ENCODE peak calls at places on chromosomes 2 and 18, in four cellular contexts. V, E, J and A are unnamed samples.
A peak's percentile ranks its signal among the peaks of the same experiment; 100 is the strongest.

GRCh38 chr2:60954139-60954538 is 63.4 kb upstream of the PEX13 start:
- DNase-seq in V (no peak), E (no peak), J (no peak), A (peak; percentile 25)

GRCh38 chr2:84807063-84807485 is 73.8 kb downstream of the TRABD2A start:
- DNase-seq in V (peak; percentile 96), E (peak; percentile 74), J (no peak), A (no peak)

GRCh38 chr2:29165362-29166236 is 50.4 kb downstream of the CLIP4 start:
- DNase-seq in V (peak; percentile 66), E (peak; percentile 50), J (no peak), A (no peak)

GRCh38 chr2:44918095-44918775 is 23.3 kb upstream of the SIX3 start:
- DNase-seq in V (no peak), E (peak; percentile 46), J (no peak), A (no peak)

GRCh38 chr2:239290618-239291504 is 110.0 kb downstream of the HDAC4 start:
- DNase-seq in V (no peak), E (peak; percentile 62), J (peak; percentile 90), A (no peak)

GRCh38 chr2:120858764-120859525 is 123.3 kb downstream of the GLI2 start:
- DNase-seq in V (no peak), E (no peak), J (peak; percentile 63), A (no peak)

GRCh38 chr18:8450013-8450412 is 159.2 kb upstream of the RAB12 start:
- DNase-seq in V (peak; percentile 19), E (no peak), J (peak; percentile 2), A (no peak)

GRCh38 chr2:214075446-214075845 is 335.4 kb upstream of the VWC2L start:
- DNase-seq in V (no peak), E (no peak), J (no peak), A (no peak)

GRCh38 chr18:32372381-32373061 is 98.2 kb downstream of the GAREM1 start:
- DNase-seq in V (no peak), E (peak; percentile 95), J (no peak), A (no peak)

GRCh38 chr2:88265352-88265960 is 95.3 kb downstream of the THNSL2 start:
- DNase-seq in V (peak; percentile 24), E (no peak), J (no peak), A (peak; percentile 59)

GRCh38 chr2:31319391-31320175 is 85.6 kb downstream of the EHD3 start:
- DNase-seq in V (peak; percentile 29), E (no peak), J (no peak), A (no peak)

GRCh38 chr2:201880620-201881381 is 74.5 kb downstream of the CDK15 start:
- DNase-seq in V (no peak), E (no peak), J (peak; percentile 74), A (no peak)

GRCh38 chr2:69073928-69074575 is 61.1 kb downstream of the ANTXR1 start:
- DNase-seq in V (peak; percentile 64), E (peak; percentile 47), J (no peak), A (no peak)

GRCh38 chr2:129812071-129812470 is 167.4 kb upstream of the RAB6C start:
- DNase-seq in V (no peak), E (no peak), J (no peak), A (no peak)

GRCh38 chr2:28981016-28981441 is at the start of gene TOGARAM2:
- DNase-seq in V (peak; percentile 22), E (no peak), J (peak; percentile 64), A (peak; percentile 18)

GRCh38 chr2:74902281-74902860 is 56.1 kb upstream of the POLE4 start:
- DNase-seq in V (no peak), E (no peak), J (no peak), A (no peak)

GRCh38 chr2:235433860-235434259 is 60.0 kb upstream of the AGAP1 start:
- DNase-seq in V (peak; percentile 20), E (no peak), J (peak; percentile 81), A (no peak)

GRCh38 chr18:36811430-36811829 is 17.4 kb downstream of the TPGS2 start:
- DNase-seq in V (no peak), E (no peak), J (no peak), A (no peak)

GRCh38 chr2:204140258-204140657 is 203.7 kb downstream of the ICOS start:
- DNase-seq in V (no peak), E (no peak), J (no peak), A (no peak)

GRCh38 chr2:56348382-56348781 is 164.6 kb downstream of the CCDC85A start:
- DNase-seq in V (no peak), E (no peak), J (no peak), A (no peak)

GRCh38 chr2:11175293-11175795 is 20.1 kb downstream of the SLC66A3 start:
- DNase-seq in V (peak; percentile 70), E (peak; percentile 25), J (no peak), A (no peak)

GRCh38 chr2:151379191-151379590 is 21.8 kb downstream of the TNFAIP6 start:
- DNase-seq in V (peak; percentile 77), E (no peak), J (no peak), A (no peak)

GRCh38 chr2:135744761-135745314 is 3.2 kb downstream of the UBXN4 start:
- DNase-seq in V (peak; percentile 18), E (peak; percentile 65), J (no peak), A (peak; percentile 34)

GRCh38 chr2:208103616-208104015 is 20.7 kb downstream of the CRYGD start:
- DNase-seq in V (no peak), E (no peak), J (no peak), A (no peak)

GRCh38 chr2:208098267-208098666 is 26.1 kb downstream of the CRYGD start:
- DNase-seq in V (no peak), E (no peak), J (no peak), A (no peak)

GRCh38 chr2:208097801-208098200 is 26.5 kb downstream of the CRYGD start:
- DNase-seq in V (peak; percentile 32), E (no peak), J (no peak), A (no peak)

GRCh38 chr2:208099682-208100081 is 24.6 kb downstream of the CRYGD start:
- DNase-seq in V (no peak), E (no peak), J (no peak), A (no peak)

GRCh38 chr2:208101716-208102631 is 22.4 kb downstream of the CRYGD start:
- DNase-seq in V (peak; percentile 29), E (peak; percentile 35), J (no peak), A (no peak)
- TF ChIP-seq CTCF in V (peak; percentile 21), E (peak; percentile 64), J (no peak), A (no peak)

DNA sequence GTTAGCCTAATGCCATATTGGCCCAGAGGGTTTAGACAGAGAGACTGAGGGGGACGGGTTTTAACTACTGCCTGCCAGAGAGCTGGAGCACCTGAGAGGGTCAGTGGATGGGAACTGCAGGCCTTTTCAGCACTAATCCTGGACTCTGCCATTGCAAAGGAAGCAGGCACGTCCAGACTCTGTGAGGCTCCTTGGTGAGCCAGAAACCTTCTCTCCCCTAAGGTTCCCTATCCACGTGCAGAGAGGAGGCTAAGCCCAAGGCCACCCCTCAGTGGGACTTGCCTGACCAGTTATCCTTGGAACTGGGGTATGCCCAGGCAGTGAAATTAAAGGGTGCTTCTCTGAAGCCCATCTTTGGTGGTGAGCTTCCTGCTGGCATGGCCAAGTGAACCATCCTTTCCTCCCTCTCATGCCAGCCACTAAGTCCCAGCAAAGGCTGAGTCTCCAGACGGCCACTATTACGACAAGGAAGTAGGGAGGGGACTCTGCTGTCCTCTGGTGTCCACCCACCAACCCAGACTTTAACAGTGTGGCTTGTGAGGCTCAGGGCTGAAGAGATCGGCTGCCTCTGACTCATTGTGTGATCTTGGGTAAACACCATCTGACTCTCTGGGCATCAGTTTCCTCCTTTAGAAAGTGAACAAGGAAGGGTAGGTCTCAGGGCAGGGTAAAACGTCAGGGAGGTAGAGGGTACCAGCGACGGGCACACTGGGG is 3.9 kb upstream of the MLPH start:
- DNase-seq in V (peak; percentile 72), E (peak; percentile 42), J (no peak), A (no peak)
- TF ChIP-seq CTCF in V (peak; percentile 55), E (no peak), J (no peak), A (no peak)

GRCh38 chr2:179746982-179747381 is 114.4 kb downstream of the ZNF385B start:
- DNase-seq in V (no peak), E (no peak), J (no peak), A (no peak)
- TF ChIP-seq CTCF in V (no peak), E (no peak), J (no peak), A (no peak)

GRCh38 chr2:172467382-172467781 is 40.0 kb downstream of the ITGA6 start:
- DNase-seq in V (peak; percentile 26), E (no peak), J (no peak), A (no peak)
- TF ChIP-seq CTCF in V (peak; percentile 32), E (no peak), J (no peak), A (peak; percentile 17)

GRCh38 chr2:241357531-241357930 is 1.4 kb downstream of the FARP2 start:
- DNase-seq in V (no peak), E (no peak), J (no peak), A (no peak)
- TF ChIP-seq CTCF in V (no peak), E (no peak), J (no peak), A (no peak)

GRCh38 chr2:141437521-141437920 is 693.3 kb downstream of the LRP1B start:
- DNase-seq in V (no peak), E (no peak), J (no peak), A (no peak)
- TF ChIP-seq CTCF in V (no peak), E (no peak), J (no peak), A (no peak)